ENCODE peak calls at places on chromosomes 4 and X, in eight cellular contexts. One of them, this sample, is unnamed.

GRCh38 chr4:151324449-151325319 is 721 bp downstream of the SH3D19 start:
- DNase-seq in Peyer's patch: peak; percentile 86
- DNase-seq in heart left ventricle: peak; percentile 47
- DNase-seq in AG04450: no peak
- DNase-seq in PC-3: peak; percentile 67
- DNase-seq in tibial artery: peak; percentile 45
- DNase-seq in SK-N-SH: peak; percentile 64
- DNase-seq in gastrocnemius medialis: peak; percentile 84
- DNase-seq in this sample: peak; percentile 59

GRCh38 chrX:108397627-108398392 is 40.4 kb downstream of the COL4A6 start:
- DNase-seq in Peyer's patch: no peak
- DNase-seq in heart left ventricle: no peak
- DNase-seq in AG04450: no peak
- DNase-seq in PC-3: peak; percentile 89
- DNase-seq in tibial artery: no peak
- DNase-seq in SK-N-SH: no peak
- DNase-seq in gastrocnemius medialis: no peak
- DNase-seq in this sample: no peak

GRCh38 chr4:84870398-84871163 is 95.9 kb downstream of the WDFY3 start:
- DNase-seq in Peyer's patch: no peak
- DNase-seq in heart left ventricle: no peak
- DNase-seq in AG04450: peak; percentile 20
- DNase-seq in PC-3: peak; percentile 49
- DNase-seq in tibial artery: no peak
- DNase-seq in SK-N-SH: peak; percentile 9
- DNase-seq in gastrocnemius medialis: no peak
- DNase-seq in this sample: no peak

GRCh38 chr4:57051524-57051923 is 58.7 kb downstream of the IGFBP7 start:
- DNase-seq in Peyer's patch: no peak
- DNase-seq in heart left ventricle: no peak
- DNase-seq in AG04450: no peak
- DNase-seq in PC-3: no peak
- DNase-seq in tibial artery: no peak
- DNase-seq in SK-N-SH: no peak
- DNase-seq in gastrocnemius medialis: no peak
- DNase-seq in this sample: no peak

GRCh38 chr4:87697272-87697671 is 47.2 kb downstream of the DMP1 start:
- DNase-seq in Peyer's patch: no peak
- DNase-seq in heart left ventricle: no peak
- DNase-seq in AG04450: no peak
- DNase-seq in PC-3: no peak
- DNase-seq in tibial artery: no peak
- DNase-seq in SK-N-SH: no peak
- DNase-seq in gastrocnemius medialis: no peak
- DNase-seq in this sample: no peak

GRCh38 chrX:16610121-16610565 is 39.8 kb upstream of the S100G start:
- DNase-seq in Peyer's patch: no peak
- DNase-seq in heart left ventricle: no peak
- DNase-seq in AG04450: no peak
- DNase-seq in PC-3: peak; percentile 84
- DNase-seq in tibial artery: no peak
- DNase-seq in SK-N-SH: no peak
- DNase-seq in gastrocnemius medialis: no peak
- DNase-seq in this sample: no peak

GRCh38 chr4:53987761-53988171 is 76.6 kb downstream of the CHIC2 start:
- DNase-seq in Peyer's patch: peak; percentile 58
- DNase-seq in heart left ventricle: no peak
- DNase-seq in AG04450: peak; percentile 18
- DNase-seq in PC-3: peak; percentile 70
- DNase-seq in tibial artery: no peak
- DNase-seq in SK-N-SH: no peak
- DNase-seq in gastrocnemius medialis: no peak
- DNase-seq in this sample: no peak

GRCh38 chrX:148259990-148260389 is 240.4 kb upstream of the AFF2 start:
- DNase-seq in Peyer's patch: no peak
- DNase-seq in heart left ventricle: no peak
- DNase-seq in AG04450: no peak
- DNase-seq in PC-3: no peak
- DNase-seq in tibial artery: no peak
- DNase-seq in SK-N-SH: no peak
- DNase-seq in gastrocnemius medialis: no peak
- DNase-seq in this sample: no peak

GRCh38 chr4:185099940-185100339 is 43.1 kb upstream of the SLC25A4 start:
- DNase-seq in Peyer's patch: no peak
- DNase-seq in heart left ventricle: no peak
- DNase-seq in AG04450: no peak
- DNase-seq in PC-3: no peak
- DNase-seq in tibial artery: no peak
- DNase-seq in SK-N-SH: no peak
- DNase-seq in gastrocnemius medialis: no peak
- DNase-seq in this sample: no peak

GRCh38 chr4:185099024-185099682 is 43.9 kb upstream of the SLC25A4 start:
- DNase-seq in Peyer's patch: no peak
- DNase-seq in heart left ventricle: no peak
- DNase-seq in AG04450: no peak
- DNase-seq in PC-3: no peak
- DNase-seq in tibial artery: no peak
- DNase-seq in SK-N-SH: no peak
- DNase-seq in gastrocnemius medialis: no peak
- DNase-seq in this sample: no peak

GRCh38 chr4:185101354-185101890 is 41.6 kb upstream of the SLC25A4 start:
- DNase-seq in Peyer's patch: no peak
- DNase-seq in heart left ventricle: no peak
- DNase-seq in AG04450: no peak
- DNase-seq in PC-3: no peak
- DNase-seq in tibial artery: no peak
- DNase-seq in SK-N-SH: peak; percentile 83
- DNase-seq in gastrocnemius medialis: no peak
- DNase-seq in this sample: no peak

GRCh38 chr4:185093573-185093972 is 49.5 kb upstream of the SLC25A4 start:
- DNase-seq in Peyer's patch: no peak
- DNase-seq in heart left ventricle: no peak
- DNase-seq in AG04450: no peak
- DNase-seq in PC-3: no peak
- DNase-seq in tibial artery: no peak
- DNase-seq in SK-N-SH: no peak
- DNase-seq in gastrocnemius medialis: no peak
- DNase-seq in this sample: no peak

DNA sequence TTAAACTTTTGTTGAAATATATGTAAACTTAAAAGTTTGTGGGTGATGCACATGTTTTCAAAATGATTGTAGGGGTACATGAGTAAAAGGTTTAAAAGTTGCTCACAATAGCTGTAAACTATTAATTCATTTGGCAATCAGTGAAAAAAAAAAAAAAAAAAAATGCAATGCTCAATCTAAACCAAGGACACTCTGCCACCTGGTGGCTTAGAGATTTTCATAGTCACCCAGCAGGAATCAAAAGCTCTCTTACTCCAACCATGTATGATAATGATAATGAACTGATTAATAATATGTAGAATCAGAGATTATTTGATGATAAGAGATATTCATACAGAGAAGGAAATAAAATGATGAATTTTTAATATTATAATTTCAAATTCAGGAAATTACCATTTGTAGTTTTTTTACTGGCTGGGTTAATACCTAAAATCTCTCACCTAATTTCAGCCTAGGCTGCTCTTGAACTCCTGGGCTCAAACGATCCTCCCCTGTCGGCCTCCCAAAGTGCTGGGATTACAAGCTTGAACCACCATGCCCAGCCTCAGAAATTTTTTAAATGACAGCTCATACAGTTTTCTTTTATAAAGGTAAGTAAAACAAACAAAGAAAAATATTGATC is 46.9 kb upstream of the SLC25A4 start:
- DNase-seq in Peyer's patch: no peak
- DNase-seq in heart left ventricle: peak; percentile 32
- DNase-seq in AG04450: no peak
- DNase-seq in PC-3: peak; percentile 55
- DNase-seq in tibial artery: no peak
- DNase-seq in SK-N-SH: peak; percentile 60
- DNase-seq in gastrocnemius medialis: no peak
- DNase-seq in this sample: peak; percentile 51
- TF ChIP-seq CTCF in Peyer's patch: peak; percentile 36
- TF ChIP-seq CTCF in heart left ventricle: peak; percentile 52
- TF ChIP-seq CTCF in AG04450: peak; percentile 62
- TF ChIP-seq CTCF in PC-3: peak; percentile 69
- TF ChIP-seq CTCF in tibial artery: peak; percentile 48
- TF ChIP-seq CTCF in SK-N-SH: peak; percentile 77
- TF ChIP-seq CTCF in gastrocnemius medialis: peak; percentile 62
- TF ChIP-seq CTCF in this sample: peak; percentile 53

DNA sequence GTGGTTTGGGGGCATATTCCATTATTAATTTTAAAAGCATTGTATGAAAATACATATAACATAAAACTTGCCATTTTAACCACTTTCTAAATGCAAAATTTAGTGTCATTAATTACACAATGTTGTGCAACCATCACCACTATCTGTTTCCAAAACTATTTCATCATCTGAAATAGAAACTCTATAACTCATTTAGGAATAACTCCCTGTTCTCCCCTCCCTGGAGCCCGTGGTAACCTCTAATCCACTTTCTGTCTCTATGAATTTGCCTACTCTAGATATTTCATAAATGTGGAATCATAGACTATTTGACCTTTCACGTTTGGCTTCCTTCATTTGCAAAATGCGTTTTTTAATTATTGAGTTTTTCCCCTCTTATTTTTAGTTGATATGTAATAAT is 101.4 kb upstream of the GPC4 start:
- DNase-seq in Peyer's patch: no peak
- DNase-seq in heart left ventricle: no peak
- DNase-seq in AG04450: no peak
- DNase-seq in PC-3: no peak
- DNase-seq in tibial artery: no peak
- DNase-seq in SK-N-SH: no peak
- DNase-seq in gastrocnemius medialis: no peak
- DNase-seq in this sample: no peak
- H3K27me3 ChIP-seq in Peyer's patch: no peaks in the 10 kb centered on the region
- H3K27me3 ChIP-seq in heart left ventricle: no peaks in the 10 kb centered on the region
- H3K27me3 ChIP-seq in AG04450: no peaks in the 10 kb centered on the region
- H3K27me3 ChIP-seq in PC-3: no peaks in the 10 kb centered on the region
- H3K27me3 ChIP-seq in tibial artery: no peaks in the 10 kb centered on the region
- H3K27me3 ChIP-seq in SK-N-SH: no peaks in the 10 kb centered on the region
- H3K27me3 ChIP-seq in gastrocnemius medialis: no peaks in the 10 kb centered on the region
- H3K27me3 ChIP-seq in this sample: peaks cover 7% of the 10 kb centered on the region

DNA sequence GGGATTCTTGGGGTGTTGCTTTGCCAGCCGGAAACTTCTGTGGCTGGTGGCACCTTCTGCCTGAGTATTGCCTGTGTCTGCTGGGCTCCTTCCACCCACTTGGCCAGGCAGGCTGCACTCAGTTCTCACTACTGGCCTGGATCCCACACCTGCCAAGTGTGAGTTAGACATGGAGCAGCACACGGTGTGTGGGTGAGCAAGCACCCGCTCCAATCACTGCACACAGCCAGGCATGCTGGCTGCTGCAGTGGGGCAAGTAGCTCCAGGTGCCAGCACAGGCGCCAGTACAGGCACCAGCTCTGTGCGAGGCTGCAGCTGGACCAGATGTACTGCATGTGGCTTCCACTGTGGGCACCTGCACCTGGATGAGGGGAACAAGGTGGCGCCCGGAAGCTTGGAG is 23.9 kb downstream of the DCUN1D4 start:
- DNase-seq in Peyer's patch: no peak
- DNase-seq in heart left ventricle: peak; percentile 20
- DNase-seq in AG04450: no peak
- DNase-seq in PC-3: no peak
- DNase-seq in tibial artery: no peak
- DNase-seq in SK-N-SH: no peak
- DNase-seq in gastrocnemius medialis: peak; percentile 34
- DNase-seq in this sample: no peak
- H3K27ac ChIP-seq in Peyer's patch: no peak overlapping the region
- H3K27ac ChIP-seq in heart left ventricle: no peak overlapping the region
- H3K27ac ChIP-seq in AG04450: no peak overlapping the region
- H3K27ac ChIP-seq in PC-3: no peak overlapping the region
- H3K27ac ChIP-seq in tibial artery: no peak overlapping the region
- H3K27ac ChIP-seq in SK-N-SH: no peak overlapping the region
- H3K27ac ChIP-seq in gastrocnemius medialis: no peak overlapping the region
- H3K27ac ChIP-seq in this sample: no peak overlapping the region

GRCh38 chr4:18021720-18022571 is at the start of gene LCORL:
- DNase-seq in Peyer's patch: peak; percentile 97
- DNase-seq in heart left ventricle: peak; percentile 93
- DNase-seq in AG04450: peak; percentile 93
- DNase-seq in PC-3: peak; percentile 91
- DNase-seq in tibial artery: peak; percentile 92
- DNase-seq in SK-N-SH: peak; percentile 92
- DNase-seq in gastrocnemius medialis: peak; percentile 95
- DNase-seq in this sample: peak; percentile 99
- TF ChIP-seq CTCF in Peyer's patch: no peak
- TF ChIP-seq CTCF in heart left ventricle: no peak
- TF ChIP-seq CTCF in AG04450: no peak
- TF ChIP-seq CTCF in PC-3: no peak
- TF ChIP-seq CTCF in tibial artery: no peak
- TF ChIP-seq CTCF in SK-N-SH: peak; percentile 16
- TF ChIP-seq CTCF in gastrocnemius medialis: peak; percentile 38
- TF ChIP-seq CTCF in this sample: peak; percentile 39

DNA sequence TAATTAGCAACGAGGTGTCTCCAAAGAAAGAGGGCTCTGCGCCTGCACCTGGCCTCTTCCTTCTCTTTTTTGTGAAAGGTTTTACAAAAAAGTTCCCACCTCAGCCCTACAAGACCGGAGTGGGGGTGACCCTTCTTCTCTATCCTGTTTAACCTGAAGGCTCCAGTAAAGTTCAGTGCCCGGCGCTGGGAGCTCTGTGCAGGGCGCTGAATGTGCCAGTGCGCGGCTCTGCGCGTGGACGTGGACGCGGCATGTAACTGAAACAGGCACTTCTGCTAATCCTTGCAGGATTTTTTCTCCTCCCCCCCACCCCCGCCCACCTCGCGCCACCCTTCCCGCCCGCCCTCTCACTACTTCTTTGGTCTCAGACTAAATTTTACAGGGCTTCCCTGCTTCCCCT is 2.4 kb downstream of the GPR50 start:
- DNase-seq in Peyer's patch: no peak
- DNase-seq in heart left ventricle: no peak
- DNase-seq in AG04450: no peak
- DNase-seq in PC-3: no peak
- DNase-seq in tibial artery: no peak
- DNase-seq in SK-N-SH: no peak
- DNase-seq in gastrocnemius medialis: no peak
- DNase-seq in this sample: no peak
- H3K27me3 ChIP-seq in Peyer's patch: no peaks in the 10 kb centered on the region
- H3K27me3 ChIP-seq in heart left ventricle: peaks cover 8% of the 10 kb centered on the region
- H3K27me3 ChIP-seq in AG04450: peaks cover 15% of the 10 kb centered on the region
- H3K27me3 ChIP-seq in PC-3: peaks cover 65% of the 10 kb centered on the region
- H3K27me3 ChIP-seq in tibial artery: peaks cover 40% of the 10 kb centered on the region
- H3K27me3 ChIP-seq in SK-N-SH: peaks cover 50% of the 10 kb centered on the region
- H3K27me3 ChIP-seq in gastrocnemius medialis: peaks cover 7% of the 10 kb centered on the region
- H3K27me3 ChIP-seq in this sample: peaks cover 94% of the 10 kb centered on the region

GRCh38 chrX:120205816-120206753 is 44.5 kb upstream of the ZBTB33 start:
- DNase-seq in Peyer's patch: no peak
- DNase-seq in heart left ventricle: no peak
- DNase-seq in AG04450: no peak
- DNase-seq in PC-3: peak; percentile 55
- DNase-seq in tibial artery: no peak
- DNase-seq in SK-N-SH: no peak
- DNase-seq in gastrocnemius medialis: no peak
- DNase-seq in this sample: no peak

GRCh38 chrX:120207009-120207610 is 43.5 kb upstream of the ZBTB33 start:
- DNase-seq in Peyer's patch: no peak
- DNase-seq in heart left ventricle: no peak
- DNase-seq in AG04450: no peak
- DNase-seq in PC-3: no peak
- DNase-seq in tibial artery: no peak
- DNase-seq in SK-N-SH: no peak
- DNase-seq in gastrocnemius medialis: no peak
- DNase-seq in this sample: no peak
- H3K27ac ChIP-seq in Peyer's patch: no peak overlapping the region
- H3K27ac ChIP-seq in heart left ventricle: no peak overlapping the region
- H3K27ac ChIP-seq in AG04450: no peak overlapping the region
- H3K27ac ChIP-seq in PC-3: no peak overlapping the region
- H3K27ac ChIP-seq in tibial artery: no peak overlapping the region
- H3K27ac ChIP-seq in SK-N-SH: no peak overlapping the region
- H3K27ac ChIP-seq in gastrocnemius medialis: no peak overlapping the region
- H3K27ac ChIP-seq in this sample: no peak overlapping the region

This sample was measured in WERI-Rb-1.